ENCODE peak calls at places on chromosome 17, in eight cellular contexts. B is occipital lobe; F is iris pigment epithelial cell; O is IMR-90; Q is hypothalamus; S is effector memory CD8-positive, alpha-beta T cell; G is B cell; K is retina. U is an unnamed sample.

GRCh38 chr17:60863892-60864673 is 186.4 kb downstream of the BCAS3 start:
- DNase-seq in B (no peak), F (peak; percentile 36), O (peak; percentile 9), Q (no peak), S (no peak), G (no peak), K (no peak), U (no peak)

GRCh38 chr17:78764871-78765270 is 17.2 kb downstream of the CYTH1 start:
- DNase-seq in B (no peak), F (no peak), O (no peak), Q (no peak), S (no peak), G (no peak), K (peak; percentile 22), U (peak; percentile 32)

GRCh38 chr17:82097187-82097918 is 683 bp downstream of the FASN start:
- DNase-seq in B (no peak), F (peak; percentile 82), O (peak; percentile 64), Q (peak; percentile 39), S (no peak), G (peak; percentile 54), K (peak; percentile 62), U (peak; percentile 17)

GRCh38 chr17:45729284-45729907 is 54.7 kb upstream of the CRHR1 start:
- DNase-seq in B (no peak), F (no peak), O (no peak), Q (no peak), S (no peak), G (no peak), K (no peak), U (no peak)

GRCh38 chr17:21418446-21419298 is 42.5 kb downstream of the KCNJ12 start:
- DNase-seq in B (no peak), F (no peak), O (no peak), Q (no peak), S (no peak), G (no peak), K (peak; percentile 8), U (no peak)

GRCh38 chr17:49581645-49581992 is 5.9 kb downstream of the NXPH3 start:
- DNase-seq in B (no peak), F (no peak), O (no peak), Q (no peak), S (no peak), G (no peak), K (no peak), U (no peak)

GRCh38 chr17:33484559-33484958 is 191.5 kb upstream of the ASIC2 start:
- DNase-seq in B (no peak), F (no peak), O (no peak), Q (no peak), S (no peak), G (no peak), K (no peak), U (no peak)

GRCh38 chr17:36544049-36544319 is 735 bp upstream of the GGNBP2 start:
- DNase-seq in B (peak; percentile 33), F (peak; percentile 67), O (peak; percentile 55), Q (peak; percentile 19), S (no peak), G (no peak), K (no peak), U (no peak)

GRCh38 chr17:29597361-29598172 is 4.6 kb downstream of the ANKRD13B start:
- DNase-seq in B (no peak), F (no peak), O (no peak), Q (no peak), S (no peak), G (no peak), K (peak; percentile 56), U (no peak)

GRCh38 chr17:7935859-7936258 is 3.9 kb downstream of the CNTROB start:
- DNase-seq in B (no peak), F (no peak), O (no peak), Q (no peak), S (no peak), G (no peak), K (no peak), U (no peak)

GRCh38 chr17:50130778-50131317 is 888 bp upstream of the SAMD14 start:
- DNase-seq in B (no peak), F (no peak), O (no peak), Q (no peak), S (no peak), G (no peak), K (peak; percentile 47), U (no peak)

GRCh38 chr17:47819475-47819874 is 2.1 kb downstream of the OSBPL7 start:
- DNase-seq in B (no peak), F (no peak), O (no peak), Q (no peak), S (no peak), G (no peak), K (no peak), U (no peak)

GRCh38 chr17:18992454-18993130 is 12.0 kb downstream of the FAM83G start:
- DNase-seq in B (no peak), F (no peak), O (no peak), Q (no peak), S (peak; percentile 63), G (peak; percentile 78), K (no peak), U (no peak)

GRCh38 chr17:21602176-21602575 is 90.1 kb upstream of the KCNJ18 start:
- DNase-seq in B (no peak), F (no peak), O (no peak), Q (no peak), S (no peak), G (no peak), K (no peak), U (no peak)

GRCh38 chr17:61127960-61128359 is 271.7 kb upstream of the TBX2 start:
- DNase-seq in B (no peak), F (no peak), O (peak; percentile 76), Q (no peak), S (no peak), G (no peak), K (no peak), U (no peak)

GRCh38 chr17:18327093-18327492 is 12.0 kb downstream of the SMCR8 start:
- DNase-seq in B (no peak), F (no peak), O (no peak), Q (no peak), S (no peak), G (no peak), K (no peak), U (no peak)

GRCh38 chr17:35116845-35117244 is 2.8 kb downstream of the RAD51D start:
- DNase-seq in B (no peak), F (no peak), O (no peak), Q (no peak), S (no peak), G (no peak), K (no peak), U (no peak)

GRCh38 chr17:77794846-77795245 is 163.7 kb upstream of the TNRC6C start:
- DNase-seq in B (no peak), F (no peak), O (no peak), Q (no peak), S (no peak), G (no peak), K (no peak), U (no peak)

GRCh38 chr17:38798614-38799500 is 499 bp downstream of the PIP4K2B start:
- DNase-seq in B (peak; percentile 31), F (peak; percentile 57), O (peak; percentile 35), Q (peak; percentile 55), S (peak; percentile 53), G (no peak), K (peak; percentile 75), U (peak; percentile 66)

GRCh38 chr17:1735834-1736347 is 6.8 kb upstream of the SERPINF2 start:
- DNase-seq in B (no peak), F (no peak), O (no peak), Q (no peak), S (no peak), G (no peak), K (no peak), U (no peak)